ENCODE peak calls at places on chromosomes 11 and 22, in nine cellular contexts. R is cardiac muscle cell, F is coronary artery, G is prostate gland, D is Peyer's patch, Q is A549, Z is AG04450, P is thyroid gland, C is HCT116. X is an unnamed sample.

GRCh38 chr11:122706261-122706660 is 50.7 kb downstream of the UBASH3B start:
- DNase-seq in F (no peak), C (no peak), D (no peak), P (no peak), R (no peak), Q (peak; percentile 52), G (no peak), Z (no peak), X (no peak)

GRCh38 chr11:44950036-44950624 is 553 bp downstream of the TP53I11 start:
- DNase-seq in F (no peak), C (no peak), Q (no peak), Z (no peak), D (peak; percentile 46), G (peak; percentile 39), P (peak; percentile 37), R (peak; percentile 69), X (peak; percentile 37)

GRCh38 chr11:131240421-131240820 is 130.0 kb upstream of the NTM start:
- DNase-seq in G (no peak), Z (no peak), Q (no peak), D (no peak), C (no peak), P (no peak), R (no peak), F (no peak), X (no peak)

GRCh38 chr22:25453557-25453956 is 110.9 kb upstream of the GRK3 start:
- DNase-seq in R (no peak), Z (no peak), P (no peak), Q (no peak), D (no peak), G (no peak), F (no peak), C (no peak), X (no peak)

GRCh38 chr22:46762238-46763050 is at the start of gene TBC1D22A:
- DNase-seq in P (peak; percentile 93), C (peak; percentile 90), F (peak; percentile 95), G (peak; percentile 90), R (peak; percentile 97), Z (peak; percentile 80), Q (peak; percentile 93), D (peak; percentile 94), X (peak; percentile 84)

GRCh38 chr11:35796542-35796941 is 134.0 kb downstream of the TRIM44 start:
- DNase-seq in C (no peak), P (no peak), D (no peak), Q (peak; percentile 7), F (no peak), G (no peak), R (no peak), Z (no peak), X (no peak)

GRCh38 chr11:72821920-72822799 is 7.9 kb downstream of the ATG16L2 start:
- DNase-seq in G (peak; percentile 88), Q (peak; percentile 91), Z (peak; percentile 58), R (peak; percentile 95), C (peak; percentile 81), P (peak; percentile 89), F (peak; percentile 92), D (peak; percentile 84), X (peak; percentile 92)

GRCh38 chr11:132770802-132771545 is 761.3 kb downstream of the OPCML start:
- DNase-seq in C (no peak), P (no peak), R (no peak), Z (no peak), Q (no peak), D (no peak), F (no peak), G (no peak), X (no peak)

GRCh38 chr22:48105254-48105653 is 1342.8 kb downstream of the TBC1D22A start:
- DNase-seq in Z (no peak), F (no peak), R (no peak), G (no peak), C (no peak), Q (no peak), P (no peak), D (no peak), X (no peak)

GRCh38 chr22:19870153-19871022 is 15.7 kb upstream of the GNB1L start:
- DNase-seq in G (no peak), C (no peak), R (no peak), Q (no peak), D (no peak), P (peak; percentile 1), F (peak; percentile 67), Z (no peak), X (no peak)

GRCh38 chr22:38016182-38017078 is 32.1 kb upstream of the SOX10 start:
- DNase-seq in F (no peak), C (no peak), Z (no peak), Q (peak; percentile 19), R (no peak), G (peak; percentile 86), D (no peak), P (peak; percentile 72), X (no peak)

GRCh38 chr11:44992181-44992582 is 41.5 kb upstream of the TP53I11 start:
- DNase-seq in Z (no peak), R (no peak), G (peak; percentile 67), P (no peak), Q (no peak), F (no peak), C (no peak), D (no peak), X (no peak)

GRCh38 chr11:74397531-74398243 is 546 bp downstream of the PGM2L1 start:
- DNase-seq in P (peak; percentile 55), Z (no peak), Q (peak; percentile 72), R (peak; percentile 36), G (peak; percentile 22), C (peak; percentile 48), D (peak; percentile 52), F (peak; percentile 78), X (peak; percentile 13)

GRCh38 chr11:121661796-121662508 is 209.2 kb upstream of the SORL1-AS1 start:
- DNase-seq in R (no peak), F (no peak), D (no peak), G (no peak), P (no peak), Z (peak; percentile 65), Q (no peak), C (no peak), X (no peak)

GRCh38 chr11:133936136-133936535 is 20.6 kb downstream of the IGSF9B start:
- DNase-seq in R (no peak), D (no peak), F (no peak), C (no peak), P (no peak), Z (no peak), G (no peak), Q (no peak), X (no peak)

GRCh38 chr22:39627208-39627607 is 56.7 kb downstream of the CACNA1I start:
- DNase-seq in D (no peak), G (no peak), Z (no peak), C (no peak), R (no peak), P (no peak), Q (no peak), F (no peak), X (no peak)

GRCh38 chr22:34135749-34136148 is 215.5 kb upstream of the LARGE1 start:
- DNase-seq in F (no peak), C (no peak), R (no peak), Q (no peak), G (no peak), P (no peak), Z (no peak), D (no peak), X (no peak)

GRCh38 chr11:134863294-134863693 is 451.3 kb upstream of the B3GAT1 start:
- DNase-seq in G (no peak), Z (no peak), C (no peak), P (no peak), D (no peak), F (peak; percentile 19), R (no peak), Q (no peak), X (no peak)

GRCh38 chr11:19814421-19814820 is 101.8 kb downstream of the NAV2 start:
- DNase-seq in F (no peak), G (no peak), C (no peak), R (no peak), D (no peak), Q (no peak), P (no peak), Z (no peak), X (no peak)
- TF ChIP-seq CTCF in F (no peak), G (no peak), C (no peak), R (peak; percentile 23), D (no peak), Q (no peak), P (no peak), Z (no peak), X (no peak)

DNA sequence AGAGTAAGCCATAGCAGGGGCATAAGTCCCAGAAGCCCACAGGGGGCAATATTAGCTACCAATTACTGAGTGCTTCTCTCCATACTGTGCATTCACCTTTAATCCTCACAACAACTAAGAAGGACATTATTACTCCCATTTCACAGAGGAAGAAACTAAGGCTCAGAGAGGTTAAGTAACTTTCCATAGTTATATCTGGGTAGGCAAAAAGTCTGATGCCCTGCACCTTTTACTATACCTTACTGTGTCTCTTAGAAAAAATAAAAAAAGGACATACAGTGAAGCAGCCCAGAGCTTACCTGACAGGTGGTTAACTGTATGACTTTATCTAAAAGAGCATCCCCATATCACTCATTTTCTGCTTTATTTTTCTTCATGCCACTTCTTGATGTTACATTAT is 2.6 kb downstream of the SERGEF start:
- DNase-seq in Q (peak; percentile 16), C (no peak), R (no peak), G (no peak), P (no peak), Z (no peak), F (no peak), D (no peak), X (no peak)
- TF ChIP-seq CTCF in Q (no peak), C (peak; percentile 15), R (no peak), G (no peak), P (no peak), Z (no peak), F (no peak), D (no peak), X (no peak)

GRCh38 chr11:117584056-117584830 is 212.8 kb downstream of the DSCAML1 start:
- DNase-seq in R (no peak), P (peak; percentile 90), C (no peak), Z (no peak), Q (no peak), F (no peak), D (no peak), G (no peak), X (no peak)
- TF ChIP-seq CTCF in R (no peak), P (no peak), C (no peak), Z (no peak), Q (no peak), F (no peak), D (no peak), G (no peak), X (no peak)

GRCh38 chr22:40635008-40635939 is 1.2 kb downstream of the MRTFA start:
- DNase-seq in P (no peak), C (no peak), Z (no peak), F (no peak), Q (no peak), R (no peak), G (no peak), D (no peak), X (no peak)

GRCh38 chr22:40636380-40637180 is at the start of gene MRTFA:
- DNase-seq in R (peak; percentile 99), Z (peak; percentile 99), Q (peak; percentile 99), P (peak; percentile 100), C (peak; percentile 99), F (peak; percentile 100), G (peak; percentile 100), D (peak; percentile 100), X (peak; percentile 99)

GRCh38 chr22:40635940-40636379 is 559 bp downstream of the MRTFA start:
- DNase-seq in Z (no peak), Q (no peak), C (no peak), G (no peak), R (no peak), P (peak; percentile 25), F (peak; percentile 80), D (no peak), X (peak; percentile 26)

GRCh38 chr22:40638261-40638660 is 1.7 kb upstream of the MRTFA start:
- DNase-seq in F (no peak), Q (no peak), G (no peak), D (no peak), P (no peak), C (no peak), R (no peak), Z (no peak), X (no peak)

GRCh38 chr22:40637181-40638150 is 947 bp upstream of the MRTFA start:
- DNase-seq in F (no peak), G (no peak), D (peak; percentile 56), P (no peak), C (no peak), Z (no peak), R (no peak), Q (no peak), X (no peak)
- TF ChIP-seq CTCF in F (no peak), G (no peak), D (no peak), P (no peak), C (no peak), Z (no peak), R (no peak), Q (no peak), X (no peak)

X was measured in progenitor cell of endocrine pancreas.